ENCODE peak calls at places on chromosomes 5 and 9, in five cellular contexts. D is activated T-cell treated with anti-CD3 and anti-CD28 coated beads for 1 hour; Y is T follicular helper cell; J is activated naive CD4-positive, alpha-beta T cell; Z is activated CD4-positive, alpha-beta T cell treated with anti-CD3 and anti-CD28 coated beads, Interleukin-2, amount 50 U/mL, for 48 hours. L is an unnamed sample.

GRCh38 chr9:127018935-127019334 is 103.5 kb downstream of the ANGPTL2 start:
- DNase-seq in D (no peak), Y (no peak), J (no peak), Z (no peak), L (no peak)

GRCh38 chr9:132141948-132142594 is 19.8 kb upstream of the NTNG2 start:
- DNase-seq in D (no peak), Y (no peak), J (no peak), Z (no peak), L (peak; percentile 33)

GRCh38 chr5:179288101-179288808 is 57.0 kb downstream of the ADAMTS2 start:
- DNase-seq in D (no peak), Y (no peak), J (no peak), Z (no peak), L (no peak)

GRCh38 chr9:130766031-130766903 is 68.8 kb upstream of the ABL1 start:
- DNase-seq in D (no peak), Y (no peak), J (no peak), Z (peak; percentile 12), L (no peak)

GRCh38 chr5:159913048-159913447 is 3.2 kb upstream of the ADRA1B start:
- DNase-seq in D (no peak), Y (no peak), J (no peak), Z (no peak), L (no peak)

GRCh38 chr9:18580146-18580545 is 106.2 kb downstream of the ADAMTSL1 start:
- DNase-seq in D (no peak), Y (no peak), J (no peak), Z (no peak), L (no peak)

GRCh38 chr5:178069909-178070308 is 43.4 kb upstream of the N4BP3 start:
- DNase-seq in D (peak; percentile 10), Y (no peak), J (no peak), Z (peak; percentile 56), L (peak; percentile 63)

GRCh38 chr9:116190997-116191396 is 37.4 kb downstream of the PAPPA start:
- DNase-seq in D (no peak), Y (no peak), J (no peak), Z (no peak), L (no peak)

GRCh38 chr9:76166436-76166959 is 227.7 kb downstream of the RFK start:
- DNase-seq in D (no peak), Y (no peak), J (no peak), Z (no peak), L (no peak)

GRCh38 chr5:37490411-37490810 is 111.3 kb downstream of the WDR70 start:
- DNase-seq in D (no peak), Y (no peak), J (no peak), Z (no peak), L (no peak)